ENCODE peak calls at places on chromosomes 7 and 10, in five cellular contexts. One of them, this sample, is unnamed.

GRCh38 chr7:44148961-44149550 is 7.9 kb upstream of the MYL7 start:
- DNase-seq in RWPE1: no peak
- DNase-seq in endodermal cell: peak; percentile 33
- DNase-seq in BJ: no peak
- DNase-seq in Panc1: no peak
- DNase-seq in this sample: no peak

GRCh38 chr10:59176241-59177030 is at the start of gene PHYHIPL:
- DNase-seq in RWPE1: peak; percentile 4
- DNase-seq in endodermal cell: peak; percentile 81
- DNase-seq in Panc1: no peak
- DNase-seq in BJ: no peak
- DNase-seq in this sample: peak; percentile 21

GRCh38 chr10:55668326-55668922 is 692.6 kb downstream of the ZWINT start:
- DNase-seq in endodermal cell: peak; percentile 69
- DNase-seq in BJ: no peak
- DNase-seq in RWPE1: no peak
- DNase-seq in Panc1: no peak
- DNase-seq in this sample: no peak

GRCh38 chr7:32506266-32507054 is 11.2 kb downstream of the AVL9 start:
- DNase-seq in RWPE1: peak; percentile 84
- DNase-seq in BJ: peak; percentile 44
- DNase-seq in Panc1: peak; percentile 78
- DNase-seq in endodermal cell: no peak
- DNase-seq in this sample: no peak

GRCh38 chr7:152328234-152328633 is 107.6 kb downstream of the KMT2C start:
- DNase-seq in RWPE1: no peak
- DNase-seq in BJ: no peak
- DNase-seq in endodermal cell: no peak
- DNase-seq in Panc1: no peak
- DNase-seq in this sample: no peak

GRCh38 chr10:120996456-120997053 is 145.4 kb downstream of the WDR11 start:
- DNase-seq in BJ: no peak
- DNase-seq in endodermal cell: no peak
- DNase-seq in Panc1: no peak
- DNase-seq in RWPE1: no peak
- DNase-seq in this sample: no peak

GRCh38 chr10:34666008-34666700 is 148.9 kb downstream of the PARD3 start:
- DNase-seq in endodermal cell: peak; percentile 58
- DNase-seq in RWPE1: peak; percentile 70
- DNase-seq in Panc1: peak; percentile 76
- DNase-seq in BJ: peak; percentile 60
- DNase-seq in this sample: peak; percentile 48

GRCh38 chr7:130865408-130866236 is 131.6 kb upstream of the KLF14 start:
- DNase-seq in RWPE1: no peak
- DNase-seq in BJ: no peak
- DNase-seq in Panc1: no peak
- DNase-seq in endodermal cell: peak; percentile 77
- DNase-seq in this sample: no peak

GRCh38 chr10:38047666-38048065 is 37.2 kb downstream of the ZNF33A start:
- DNase-seq in BJ: no peak
- DNase-seq in Panc1: no peak
- DNase-seq in endodermal cell: no peak
- DNase-seq in RWPE1: no peak
- DNase-seq in this sample: no peak

GRCh38 chr7:103887853-103888602 is 101.4 kb downstream of the RELN start:
- DNase-seq in Panc1: no peak
- DNase-seq in BJ: peak; percentile 4
- DNase-seq in endodermal cell: no peak
- DNase-seq in RWPE1: no peak
- DNase-seq in this sample: no peak

GRCh38 chr7:2478387-2478760 is 2.2 kb upstream of the GRIFIN start:
- DNase-seq in RWPE1: no peak
- DNase-seq in endodermal cell: peak; percentile 50
- DNase-seq in Panc1: no peak
- DNase-seq in BJ: no peak
- DNase-seq in this sample: no peak

GRCh38 chr7:16106300-16106699 is 315.0 kb downstream of the CRPPA start:
- DNase-seq in Panc1: no peak
- DNase-seq in endodermal cell: no peak
- DNase-seq in RWPE1: no peak
- DNase-seq in BJ: no peak
- DNase-seq in this sample: no peak

GRCh38 chr7:30864146-30864545 is 47.5 kb upstream of the AQP1 start:
- DNase-seq in Panc1: no peak
- DNase-seq in endodermal cell: no peak
- DNase-seq in BJ: no peak
- DNase-seq in RWPE1: no peak
- DNase-seq in this sample: no peak

GRCh38 chr7:32501522-32501921 is 6.2 kb downstream of the AVL9 start:
- DNase-seq in endodermal cell: no peak
- DNase-seq in RWPE1: peak; percentile 65
- DNase-seq in Panc1: no peak
- DNase-seq in BJ: no peak
- DNase-seq in this sample: no peak

GRCh38 chr10:79284158-79284871 is 63.0 kb upstream of the PPIF start:
- DNase-seq in BJ: no peak
- DNase-seq in Panc1: no peak
- DNase-seq in RWPE1: no peak
- DNase-seq in endodermal cell: no peak
- DNase-seq in this sample: no peak

GRCh38 chr7:84083846-84084245 is 110.7 kb downstream of the SEMA3A start:
- DNase-seq in endodermal cell: no peak
- DNase-seq in Panc1: no peak
- DNase-seq in BJ: no peak
- DNase-seq in RWPE1: no peak
- DNase-seq in this sample: no peak

GRCh38 chr10:102853944-102854694 is at the start of gene BORCS7:
- DNase-seq in endodermal cell: peak; percentile 98
- DNase-seq in RWPE1: peak; percentile 92
- DNase-seq in Panc1: peak; percentile 93
- DNase-seq in BJ: peak; percentile 80
- DNase-seq in this sample: peak; percentile 90

GRCh38 chr7:7564323-7564780 is 2.3 kb upstream of the MIOS start:
- DNase-seq in Panc1: peak; percentile 74
- DNase-seq in BJ: peak; percentile 75
- DNase-seq in RWPE1: peak; percentile 74
- DNase-seq in endodermal cell: no peak
- DNase-seq in this sample: no peak

GRCh38 chr10:112844681-112845080 is 105.4 kb upstream of the TCF7L2 start:
- DNase-seq in RWPE1: no peak
- DNase-seq in BJ: no peak
- DNase-seq in endodermal cell: no peak
- DNase-seq in Panc1: no peak
- DNase-seq in this sample: no peak

GRCh38 chr7:50552921-50553320 is 12.3 kb downstream of the DDC start:
- DNase-seq in endodermal cell: peak; percentile 74
- DNase-seq in RWPE1: peak; percentile 26
- DNase-seq in Panc1: no peak
- DNase-seq in BJ: no peak
- DNase-seq in this sample: no peak

GRCh38 chr10:3137958-3138726 is 34.4 kb downstream of the PITRM1 start:
- DNase-seq in RWPE1: no peak
- DNase-seq in Panc1: no peak
- DNase-seq in BJ: no peak
- DNase-seq in endodermal cell: no peak
- DNase-seq in this sample: no peak

GRCh38 chr10:31133628-31134302 is 102.1 kb upstream of the ZNF438 start:
- DNase-seq in RWPE1: peak; percentile 70
- DNase-seq in BJ: no peak
- DNase-seq in Panc1: no peak
- DNase-seq in endodermal cell: peak; percentile 88
- DNase-seq in this sample: peak; percentile 88

GRCh38 chr10:125936331-125936730 is 40.0 kb downstream of the FANK1 start:
- DNase-seq in RWPE1: no peak
- DNase-seq in Panc1: no peak
- DNase-seq in endodermal cell: no peak
- DNase-seq in BJ: no peak
- DNase-seq in this sample: no peak

GRCh38 chr7:129162732-129163131 is 18.2 kb downstream of the TSPAN33 start:
- DNase-seq in Panc1: no peak
- DNase-seq in RWPE1: no peak
- DNase-seq in endodermal cell: no peak
- DNase-seq in BJ: no peak
- DNase-seq in this sample: no peak
- TF ChIP-seq CTCF in Panc1: no peak
- TF ChIP-seq CTCF in RWPE1: no peak
- TF ChIP-seq CTCF in endodermal cell: no peak
- TF ChIP-seq CTCF in BJ: no peak
- TF ChIP-seq CTCF in this sample: no peak

GRCh38 chr7:92245487-92246362 is at the start of the genes ANKIB1 and KRIT1:
- DNase-seq in Panc1: peak; percentile 75
- DNase-seq in endodermal cell: peak; percentile 96
- DNase-seq in RWPE1: peak; percentile 78
- DNase-seq in BJ: peak; percentile 32
- DNase-seq in this sample: peak; percentile 89
- TF ChIP-seq CTCF in Panc1: no peak
- TF ChIP-seq CTCF in endodermal cell: peak; percentile 52
- TF ChIP-seq CTCF in RWPE1: no peak
- TF ChIP-seq CTCF in BJ: no peak
- TF ChIP-seq CTCF in this sample: peak; percentile 20

GRCh38 chr7:821688-822087 is 10.6 kb upstream of the SUN1 start:
- DNase-seq in endodermal cell: no peak
- DNase-seq in RWPE1: no peak
- DNase-seq in BJ: no peak
- DNase-seq in Panc1: no peak
- DNase-seq in this sample: no peak
- TF ChIP-seq CTCF in endodermal cell: peak; percentile 11
- TF ChIP-seq CTCF in RWPE1: no peak
- TF ChIP-seq CTCF in BJ: no peak
- TF ChIP-seq CTCF in Panc1: no peak
- TF ChIP-seq CTCF in this sample: no peak

GRCh38 chr7:73839290-73839689 is 3.0 kb downstream of the METTL27 start:
- DNase-seq in RWPE1: no peak
- DNase-seq in BJ: no peak
- DNase-seq in Panc1: no peak
- DNase-seq in endodermal cell: no peak
- DNase-seq in this sample: no peak

GRCh38 chr7:73838642-73839041 is 3.7 kb downstream of the METTL27 start:
- DNase-seq in RWPE1: peak; percentile 72
- DNase-seq in endodermal cell: no peak
- DNase-seq in BJ: no peak
- DNase-seq in Panc1: no peak
- DNase-seq in this sample: no peak

GRCh38 chr7:73841689-73842247 is 548 bp downstream of the METTL27 start:
- DNase-seq in RWPE1: no peak
- DNase-seq in BJ: no peak
- DNase-seq in Panc1: no peak
- DNase-seq in endodermal cell: peak; percentile 88
- DNase-seq in this sample: no peak

GRCh38 chr7:73840715-73841379 is 1.5 kb downstream of the METTL27 start:
- DNase-seq in RWPE1: no peak
- DNase-seq in Panc1: no peak
- DNase-seq in BJ: no peak
- DNase-seq in endodermal cell: no peak
- DNase-seq in this sample: no peak

DNA sequence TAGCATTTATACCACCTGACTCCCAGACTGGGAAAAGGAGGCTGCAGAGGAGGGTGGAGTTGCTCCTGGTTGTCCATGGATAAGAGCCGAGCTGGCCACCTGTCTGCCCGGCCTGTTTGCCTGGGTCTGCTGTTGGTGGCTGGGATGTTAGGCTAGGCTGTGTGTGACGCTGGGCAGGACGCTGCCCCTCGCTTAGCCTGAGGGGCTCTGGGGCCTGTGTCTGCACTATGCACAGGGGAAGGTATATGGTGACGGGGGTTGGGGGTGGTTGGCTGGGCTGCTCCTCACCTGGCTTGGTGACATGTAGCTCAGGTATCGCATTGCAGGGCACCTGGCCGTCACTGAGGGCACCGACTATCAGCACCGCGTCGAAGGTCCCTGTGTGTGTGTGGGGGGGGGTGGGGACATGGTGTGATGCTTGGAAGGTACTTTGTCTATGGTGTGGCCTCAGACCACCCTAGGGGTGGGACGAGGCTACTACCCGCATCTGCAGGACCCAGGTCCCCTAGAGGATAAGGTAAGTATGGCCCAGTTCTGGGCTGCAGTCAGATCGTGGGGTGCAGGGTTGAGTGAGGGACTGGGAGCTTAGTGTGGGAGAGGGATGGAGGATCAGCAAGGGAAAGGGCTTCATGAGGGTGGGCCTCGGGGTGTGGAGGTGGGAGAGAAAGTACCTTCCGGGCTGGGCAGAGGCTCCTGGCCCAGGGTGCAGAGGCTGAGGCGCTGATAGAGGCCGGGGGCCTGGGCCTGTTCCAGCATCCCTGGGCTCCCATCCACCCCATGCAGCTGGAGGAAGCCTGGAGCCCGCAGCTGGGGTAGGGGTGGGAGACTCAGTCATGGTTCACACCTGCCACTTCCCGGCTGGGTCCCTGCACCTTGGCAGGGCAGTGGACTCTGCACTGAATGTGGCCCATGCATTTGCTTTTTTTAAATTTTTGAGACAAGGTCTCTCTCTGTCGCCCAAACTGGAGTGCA is 2.3 kb downstream of the METTL27 start:
- DNase-seq in BJ: no peak
- DNase-seq in RWPE1: no peak
- DNase-seq in Panc1: no peak
- DNase-seq in endodermal cell: peak; percentile 73
- DNase-seq in this sample: no peak
- TF ChIP-seq CTCF in BJ: no peak
- TF ChIP-seq CTCF in RWPE1: no peak
- TF ChIP-seq CTCF in Panc1: no peak
- TF ChIP-seq CTCF in endodermal cell: peak; percentile 74
- TF ChIP-seq CTCF in this sample: no peak

DNA sequence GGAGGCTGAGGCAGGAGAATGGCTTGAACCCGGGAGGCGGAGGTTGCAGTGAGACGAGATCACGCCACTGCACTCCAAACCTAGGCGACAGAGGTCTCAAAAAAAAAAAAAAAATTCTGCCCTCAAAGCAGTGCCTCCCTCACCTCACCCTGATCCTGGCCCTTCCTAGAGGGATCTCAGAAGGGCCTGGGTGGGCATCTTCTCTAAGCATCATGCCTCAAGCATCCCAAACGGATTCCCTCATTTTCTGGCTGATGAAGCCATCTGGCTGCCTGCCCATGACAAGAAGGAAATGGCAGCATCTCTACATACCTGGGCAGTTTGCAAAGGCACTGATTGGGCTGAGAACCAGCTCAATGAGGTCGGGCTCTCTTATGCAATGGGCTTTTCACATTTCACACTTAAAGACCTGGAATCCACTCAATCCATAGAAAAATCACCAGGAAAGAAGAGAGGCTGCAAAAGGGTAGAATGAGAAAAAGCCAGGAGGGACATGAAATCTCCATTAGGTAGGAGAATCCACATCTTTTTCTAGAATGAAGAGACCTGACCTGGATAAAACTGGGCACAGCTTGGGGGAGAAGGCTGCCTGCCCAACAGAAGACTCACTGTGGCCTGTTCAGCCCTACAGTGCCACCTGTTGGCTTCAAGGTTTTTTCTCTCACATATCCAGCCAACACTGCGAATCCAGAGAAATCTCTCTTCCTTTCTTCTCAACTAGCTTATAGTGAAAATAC is 48.1 kb downstream of the PDLIM1 start:
- DNase-seq in endodermal cell: peak; percentile 82
- DNase-seq in Panc1: no peak
- DNase-seq in BJ: no peak
- DNase-seq in RWPE1: no peak
- DNase-seq in this sample: no peak
- TF ChIP-seq CTCF in endodermal cell: peak; percentile 86
- TF ChIP-seq CTCF in Panc1: peak; percentile 90
- TF ChIP-seq CTCF in BJ: peak; percentile 75
- TF ChIP-seq CTCF in RWPE1: peak; percentile 42
- TF ChIP-seq CTCF in this sample: peak; percentile 53

This sample was measured in GM10248.